ENCODE peak calls at places on chromosomes 3 and 15, in four cellular contexts. W is CD8-positive, alpha-beta T cell; U is ascending aorta; N is nephron progenitor cell. P is an unnamed sample.

GRCh38 chr3:184693011-184693975 is 18.6 kb downstream of the MAGEF1 start:
- DNase-seq in N (no peak), W (no peak), U (no peak), P (no peak)

GRCh38 chr3:30282052-30282708 is 324.2 kb upstream of the TGFBR2 start:
- DNase-seq in U (no peak), W (no peak), N (no peak), P (no peak)

GRCh38 chr15:45670061-45670460 is 35.2 kb downstream of the SQOR start:
- DNase-seq in N (no peak), U (no peak), W (no peak), P (no peak)

GRCh38 chr3:188523291-188523690 is 369.3 kb downstream of the LPP start:
- DNase-seq in N (no peak), U (no peak), W (no peak), P (no peak)

GRCh38 chr3:197460002-197460401 is 95.8 kb downstream of the BDH1 start:
- DNase-seq in N (no peak), W (no peak), U (no peak), P (no peak)

GRCh38 chr3:122146466-122146865 is 37.0 kb upstream of the CASR start:
- DNase-seq in W (no peak), U (no peak), N (no peak), P (no peak)

GRCh38 chr15:40282870-40283614 is at the start of gene ANKRD63:
- DNase-seq in N (peak; percentile 60), U (no peak), W (peak; percentile 26), P (no peak)

GRCh38 chr3:125128861-125129501 is 73.2 kb upstream of the HEG1 start:
- DNase-seq in W (no peak), N (no peak), U (no peak), P (no peak)

GRCh38 chr15:37015025-37015424 is 85.3 kb downstream of the MEIS2 start:
- DNase-seq in W (no peak), N (no peak), U (peak; percentile 71), P (no peak)

GRCh38 chr15:68791431-68792283 is 29.0 kb downstream of the ANP32A start:
- DNase-seq in W (peak; percentile 34), N (no peak), U (no peak), P (no peak)

GRCh38 chr15:69628256-69629093 is 175.9 kb downstream of the RPLP1 start:
- DNase-seq in W (no peak), U (no peak), N (no peak), P (no peak)

GRCh38 chr15:69784808-69785550 is 312.7 kb downstream of the TLE3 start:
- DNase-seq in N (no peak), U (no peak), W (no peak), P (no peak)

GRCh38 chr15:85316244-85316934 is 64.0 kb upstream of the AKAP13 start:
- DNase-seq in N (no peak), W (no peak), U (no peak), P (no peak)

GRCh38 chr3:154244644-154245043 is 79.6 kb downstream of the DHX36 start:
- DNase-seq in N (no peak), U (peak; percentile 71), W (no peak), P (no peak)

GRCh38 chr15:100215843-100216169 is 126.0 kb downstream of the ADAMTS17 start:
- DNase-seq in N (no peak), W (no peak), U (no peak), P (no peak)

GRCh38 chr3:30858894-30859389 is 35.5 kb downstream of the GADL1 start:
- DNase-seq in U (no peak), W (no peak), N (no peak), P (no peak)

DNA sequence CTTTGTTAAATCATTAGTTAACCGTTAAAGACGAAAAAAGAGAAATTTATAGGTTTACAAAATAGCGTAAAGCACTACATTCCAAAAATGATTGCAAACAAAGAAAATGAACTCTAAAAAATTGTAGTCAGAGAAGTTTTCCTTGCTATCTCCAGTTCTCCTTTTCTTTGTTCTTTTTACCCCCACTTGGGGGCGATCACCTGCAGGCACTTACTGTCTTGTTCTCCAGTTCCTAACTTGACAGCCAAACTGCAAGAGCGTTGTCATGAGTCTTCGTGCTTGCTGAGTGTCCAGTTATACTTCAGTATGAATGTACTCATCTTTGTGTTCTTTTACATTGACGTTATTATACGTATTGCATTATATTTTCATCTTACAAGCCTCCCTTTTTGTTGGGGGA is 54.5 kb downstream of the CHD2 start:
- DNase-seq in N (peak; percentile 4), W (no peak), U (no peak), P (no peak)
- TF ChIP-seq CTCF in N (peak; percentile 23), W (peak; percentile 36), U (no peak), P (no peak)

GRCh38 chr3:9786825-9787654 is 5.2 kb downstream of the TADA3 start:
- DNase-seq in W (no peak), U (no peak), N (no peak), P (no peak)
- TF ChIP-seq CTCF in W (no peak), U (peak; percentile 20), N (peak; percentile 27), P (no peak)

DNA sequence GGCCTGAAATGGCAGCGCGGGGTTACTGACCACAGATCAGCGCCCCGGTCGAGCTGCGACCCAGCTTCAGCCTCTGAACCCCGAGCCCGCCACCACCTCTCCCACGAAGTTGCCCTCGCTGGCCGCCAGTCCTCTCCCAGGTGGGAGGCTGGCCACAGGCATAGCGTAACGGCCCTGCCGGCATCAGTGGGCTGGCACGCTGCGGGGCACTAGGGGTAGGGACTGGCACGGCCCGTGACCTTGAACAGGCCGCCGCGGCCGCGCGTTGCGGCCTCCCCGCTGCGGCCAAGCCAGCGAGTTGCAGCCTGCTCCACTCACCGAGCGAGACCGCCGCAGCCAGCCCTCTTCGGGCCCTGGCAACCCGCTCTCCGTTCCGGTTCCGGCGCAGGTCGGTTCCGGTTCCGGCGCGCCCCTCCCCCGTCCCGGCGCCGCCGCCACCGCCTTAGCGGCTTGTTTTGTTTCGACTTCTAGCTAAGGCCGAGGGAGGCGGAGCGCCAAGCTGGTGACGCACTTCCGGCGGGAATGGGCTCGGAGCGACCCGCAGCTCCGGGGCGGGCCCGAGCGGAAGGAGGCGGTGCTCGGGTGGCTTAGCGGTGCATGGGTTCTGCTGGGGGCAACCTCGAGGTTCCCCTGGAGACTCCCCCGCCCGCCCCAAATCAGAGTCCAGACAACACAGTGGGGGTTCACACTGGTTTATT is at the start of gene USP19:
- DNase-seq in N (peak; percentile 93), W (peak; percentile 92), U (peak; percentile 98), P (peak; percentile 88)
- TF ChIP-seq CTCF in N (no peak), W (no peak), U (no peak), P (no peak)

DNA sequence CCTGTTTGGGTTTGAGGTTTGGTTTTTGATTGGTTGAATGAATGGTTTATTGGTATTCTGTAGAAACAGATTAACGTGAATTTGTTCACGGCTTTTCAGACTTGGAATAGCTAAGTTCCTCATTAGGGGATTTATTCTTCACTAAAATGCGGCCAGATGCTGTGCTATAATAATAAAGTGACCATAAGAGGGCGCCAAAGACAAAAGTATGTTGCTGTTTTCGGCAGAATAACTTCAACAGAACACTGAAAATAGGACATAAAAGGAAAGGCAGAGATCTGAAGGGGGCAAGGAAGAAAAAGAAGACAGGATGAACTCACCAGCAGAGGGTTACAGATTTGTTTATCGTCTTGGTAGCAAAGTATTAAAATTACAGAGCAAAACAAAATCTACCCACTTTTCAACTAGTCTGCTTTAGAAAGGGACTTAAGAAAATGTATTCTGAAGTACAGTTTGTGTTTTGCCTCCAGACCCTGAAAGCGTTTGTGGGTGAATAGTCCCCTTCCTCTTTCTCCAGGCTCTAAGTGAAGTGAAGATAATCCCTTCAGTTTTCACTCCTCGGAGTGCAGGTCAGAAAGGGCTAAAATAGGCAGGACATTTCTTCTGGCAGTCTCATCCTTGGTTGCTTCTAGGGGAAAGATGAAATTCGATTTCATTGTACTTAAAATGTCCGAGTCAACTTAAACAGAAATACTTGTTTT is 147.6 kb downstream of the IL20RB start:
- DNase-seq in N (peak; percentile 42), W (no peak), U (no peak), P (no peak)
- TF ChIP-seq CTCF in N (peak; percentile 69), W (peak; percentile 53), U (peak; percentile 72), P (no peak)

DNA sequence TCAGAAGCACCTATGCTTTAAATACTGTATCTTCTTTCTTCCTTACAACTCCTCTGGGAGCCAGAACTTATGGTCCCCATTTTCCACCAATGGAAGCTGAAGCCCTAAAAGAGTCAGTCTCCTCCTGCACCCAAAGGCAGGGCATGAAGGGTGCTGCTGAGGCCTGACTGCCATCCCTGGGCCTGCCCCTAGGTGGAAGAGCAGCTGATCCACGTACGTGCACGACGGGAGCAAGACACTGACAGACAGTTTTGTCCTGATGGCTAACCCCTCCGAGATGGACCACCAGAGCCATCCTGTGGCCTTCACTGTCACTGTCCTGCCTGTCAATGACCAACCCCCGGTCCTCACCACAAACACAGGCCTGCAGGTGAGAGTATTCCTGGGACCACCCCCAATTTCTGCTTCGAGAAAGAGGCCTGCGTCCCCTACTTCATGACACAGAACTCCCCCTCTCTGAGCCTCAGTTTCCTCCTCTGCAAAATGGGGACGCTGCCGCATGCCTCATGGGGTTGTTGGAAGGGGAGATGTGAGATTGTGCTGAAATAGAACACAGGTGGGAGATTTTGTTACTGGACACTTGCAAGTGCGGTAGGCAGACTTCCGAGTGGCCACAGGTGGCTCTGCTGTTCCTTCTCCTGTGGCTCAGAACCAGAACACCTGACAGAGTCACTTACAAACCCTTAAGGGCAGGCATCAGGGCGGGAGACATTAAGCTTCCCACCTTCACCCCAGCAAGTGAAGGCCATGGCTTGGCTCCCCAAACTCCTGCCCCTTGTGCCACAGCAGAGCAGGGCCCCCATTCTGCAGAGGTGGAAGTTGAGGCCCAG is 175.4 kb downstream of the TBC1D2B start:
- DNase-seq in U (peak; percentile 30), N (peak; percentile 26), W (no peak), P (no peak)
- TF ChIP-seq CTCF in U (no peak), N (peak; percentile 48), W (no peak), P (no peak)

GRCh38 chr3:120559228-120560061 is 36.7 kb upstream of the NDUFB4 start:
- DNase-seq in W (no peak), N (peak; percentile 41), U (peak; percentile 73), P (no peak)
- TF ChIP-seq CTCF in W (no peak), N (peak; percentile 35), U (no peak), P (no peak)

DNA sequence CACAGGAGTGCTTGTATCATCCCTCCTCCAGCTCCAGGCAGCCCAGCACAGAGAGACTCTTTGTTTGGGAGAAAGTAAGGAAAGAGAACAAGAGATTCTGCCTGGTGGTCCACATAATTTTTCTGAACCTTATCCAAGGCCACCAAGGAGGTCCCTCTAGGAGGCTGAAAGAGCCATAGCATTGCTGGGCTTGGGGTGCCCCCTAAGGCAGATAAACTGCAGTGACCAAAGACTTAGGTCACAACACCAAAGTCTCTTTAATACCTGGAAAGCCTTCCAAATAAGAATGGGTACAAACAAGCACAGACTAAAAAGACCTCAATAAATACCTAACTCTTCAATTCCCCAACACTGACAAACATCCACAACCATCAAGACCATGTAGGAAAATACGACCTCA is 310.2 kb upstream of the PPP2R3A start:
- DNase-seq in N (no peak), U (no peak), W (no peak), P (no peak)
- TF ChIP-seq CTCF in N (no peak), U (no peak), W (no peak), P (no peak)

GRCh38 chr3:90136468-90137191 is 1029.2 kb downstream of the EPHA3 start:
- DNase-seq in W (no peak), U (no peak), N (no peak), P (no peak)
- TF ChIP-seq CTCF in W (no peak), U (no peak), N (no peak), P (no peak)

DNA sequence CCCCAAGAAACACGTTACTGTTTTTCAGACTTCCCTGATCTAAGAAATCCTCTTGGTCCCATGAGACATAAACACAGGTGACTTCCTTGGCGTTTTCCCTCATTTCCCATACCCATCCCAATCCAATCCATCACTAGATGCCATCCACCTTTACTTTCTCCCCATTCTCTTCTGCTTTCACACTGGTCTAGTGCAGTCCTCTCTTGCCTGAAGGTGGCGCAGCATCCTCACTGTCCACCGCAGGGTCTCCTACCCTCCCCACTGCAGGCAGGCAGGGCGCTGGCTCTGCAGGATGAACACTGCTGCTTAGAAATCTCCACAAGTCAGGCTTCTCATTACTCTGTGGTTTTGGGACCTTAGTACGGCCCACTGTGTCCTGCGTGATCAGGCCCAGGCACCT is 58.2 kb downstream of the RAB7A start:
- DNase-seq in N (peak; percentile 66), U (no peak), W (peak; percentile 30), P (no peak)
- TF ChIP-seq CTCF in N (peak; percentile 60), U (peak; percentile 50), W (peak; percentile 54), P (no peak)